ENCODE peak calls at places on chromosomes 13 and 19, in five cellular contexts. E is uterus, D is right cardiac atrium, N is neuronal stem cell, P is tibial nerve. U is an unnamed sample. For H3K4me1, the result is how much of the 10 kb centered on the place peaks cover.

GRCh38 chr19:35135389-35135909 is 590 bp upstream of the LGI4 start:
- DNase-seq in E (peak), D (peak), N (peak), P (peak), U (no peak)

GRCh38 chr19:3455960-3456601 is 24.2 kb downstream of the SMIM24 start:
- DNase-seq in E (no peak), D (no peak), N (no peak), P (no peak), U (no peak)

GRCh38 chr19:49512970-49513745 is 697 bp downstream of the FCGRT start:
- DNase-seq in E (peak), D (peak), N (peak), P (peak), U (no peak)

GRCh38 chr13:45222919-45223318 is 22.1 kb upstream of the KCTD4 start:
- DNase-seq in E (no peak), D (no peak), N (no peak), P (no peak), U (no peak)

GRCh38 chr19:53532362-53532761 is 5.6 kb upstream of the ZNF331 start:
- DNase-seq in E (no peak), D (no peak), N (no peak), P (no peak), U (no peak)

GRCh38 chr13:97018029-97018819 is 23.9 kb upstream of the OXGR1 start:
- DNase-seq in E (peak), D (no peak), N (no peak), P (peak), U (no peak)

GRCh38 chr13:113784645-113785024 is 25.6 kb downstream of the TMEM255B start:
- DNase-seq in E (no peak), D (no peak), N (no peak), P (no peak), U (no peak)

GRCh38 chr13:73535341-73535740 is 476.5 kb downstream of the KLF5 start:
- DNase-seq in E (no peak), D (no peak), N (no peak), P (no peak), U (no peak)

GRCh38 chr19:8224394-8225145 is 15.4 kb downstream of the CERS4 start:
- DNase-seq in E (no peak), D (peak), N (no peak), P (peak), U (no peak)

GRCh38 chr13:109668433-109669233 is 117.8 kb downstream of the IRS2 start:
- DNase-seq in E (no peak), D (no peak), N (no peak), P (no peak), U (no peak)

GRCh38 chr19:41085748-41086415 is 2.4 kb upstream of the CYP2A13 start:
- DNase-seq in E (no peak), D (no peak), N (no peak), P (no peak), U (no peak)

GRCh38 chr19:14006085-14006765 is at the start of gene RFX1:
- DNase-seq in E (peak), D (peak), N (peak), P (peak), U (peak)

GRCh38 chr19:5001547-5002131 is 32.7 kb downstream of the KDM4B start:
- DNase-seq in E (no peak), D (no peak), N (no peak), P (no peak), U (peak)

GRCh38 chr13:110637747-110638146 is 22.4 kb downstream of the NAXD start:
- DNase-seq in E (no peak), D (no peak), N (no peak), P (no peak), U (no peak)

GRCh38 chr19:2360876-2361232 is 789 bp downstream of the TMPRSS9 start:
- DNase-seq in E (no peak), D (no peak), N (no peak), P (no peak), U (no peak)

GRCh38 chr13:97364031-97364430 is 69.9 kb upstream of the RAP2A start:
- DNase-seq in E (no peak), D (no peak), N (no peak), P (no peak), U (no peak)

GRCh38 chr19:39351537-39352037 is 9.4 kb downstream of the SAMD4B start:
- DNase-seq in E (no peak), D (no peak), N (no peak), P (no peak), U (no peak)

GRCh38 chr13:113761136-113761535 is 2.1 kb downstream of the TMEM255B start:
- DNase-seq in E (no peak), D (no peak), N (no peak), P (no peak), U (no peak)

GRCh38 chr19:5313307-5313706 is 27.3 kb downstream of the PTPRS start:
- DNase-seq in E (no peak), D (no peak), N (no peak), P (no peak), U (no peak)

GRCh38 chr13:23810842-23811241 is 78.4 kb downstream of the MIPEP start:
- DNase-seq in E (no peak), D (no peak), N (no peak), P (no peak), U (no peak)

GRCh38 chr19:38266981-38267597 is 2.7 kb downstream of the SPINT2 start:
- DNase-seq in E (no peak), D (no peak), N (no peak), P (no peak), U (no peak)

GRCh38 chr13:98300956-98301641 is 124.0 kb upstream of the RNF113B start:
- DNase-seq in E (no peak), D (no peak), N (no peak), P (no peak), U (no peak)

GRCh38 chr19:35204799-35205732 is 23.5 kb downstream of the FAM187B start:
- DNase-seq in E (no peak), D (no peak), N (no peak), P (peak), U (no peak)

GRCh38 chr19:19591133-19591825 is 27.2 kb downstream of the PBX4 start:
- DNase-seq in E (no peak), D (no peak), N (no peak), P (peak), U (no peak)

GRCh38 chr19:49863935-49864320 is 3.4 kb downstream of the PNKP start:
- DNase-seq in E (no peak), D (peak), N (no peak), P (no peak), U (no peak)

GRCh38 chr13:113001251-113002140 is 32.5 kb downstream of the MCF2L start:
- DNase-seq in E (no peak), D (peak), N (peak), P (no peak), U (no peak)

GRCh38 chr13:114323349-114323748 is 9.0 kb downstream of the CHAMP1 start:
- DNase-seq in E (no peak), D (no peak), N (no peak), P (no peak), U (no peak)

GRCh38 chr19:29266001-29266400 is 53.0 kb upstream of the UQCRFS1 start:
- DNase-seq in E (no peak), D (no peak), N (no peak), P (no peak), U (no peak)

GRCh38 chr13:90414691-90415596 is 932.5 kb upstream of the MIR17HG start:
- DNase-seq in E (no peak), D (no peak), N (no peak), P (no peak), U (no peak)

GRCh38 chr19:50357178-50358100 is 8.0 kb downstream of the NAPSA start:
- DNase-seq in E (peak), D (peak), N (peak), P (peak), U (no peak)

GRCh38 chr13:106507560-106508274 is 27.7 kb downstream of the EFNB2 start:
- DNase-seq in E (no peak), D (no peak), N (no peak), P (no peak), U (no peak)

GRCh38 chr13:99864627-99864990 is 107.0 kb downstream of the ZIC5 start:
- DNase-seq in E (no peak), D (no peak), N (no peak), P (no peak), U (no peak)

GRCh38 chr13:32019612-32020233 is 11.9 kb upstream of the FRY start:
- DNase-seq in E (peak), D (no peak), N (peak), P (peak), U (peak)

GRCh38 chr19:3708207-3708931 is at the start of gene TJP3:
- DNase-seq in E (no peak), D (peak), N (no peak), P (no peak), U (no peak)

GRCh38 chr19:2302319-2303208 is 5.4 kb downstream of the LINGO3 start:
- DNase-seq in E (no peak), D (peak), N (peak), P (no peak), U (no peak)

GRCh38 chr19:46402725-46403124 is 10.6 kb downstream of the CCDC8 start:
- DNase-seq in E (no peak), D (peak), N (no peak), P (no peak), U (no peak)

GRCh38 chr19:17114414-17114831 is 38.8 kb downstream of the MYO9B start:
- DNase-seq in E (no peak), D (no peak), N (no peak), P (no peak), U (no peak)

GRCh38 chr19:52603558-52604207 is 33.6 kb downstream of the ZNF701 start:
- DNase-seq in E (no peak), D (no peak), N (no peak), P (no peak), U (no peak)

GRCh38 chr19:10976200-10976892 is 15.5 kb downstream of the SMARCA4 start:
- DNase-seq in E (no peak), D (no peak), N (no peak), P (no peak), U (no peak)

GRCh38 chr19:10977773-10978155 is 16.9 kb downstream of the SMARCA4 start:
- DNase-seq in E (no peak), D (no peak), N (no peak), P (no peak), U (no peak)

GRCh38 chr19:10971107-10971715 is 10.4 kb downstream of the SMARCA4 start:
- DNase-seq in E (no peak), D (no peak), N (no peak), P (no peak), U (no peak)

GRCh38 chr19:10979950-10980349 is 19.1 kb downstream of the SMARCA4 start:
- DNase-seq in E (no peak), D (no peak), N (no peak), P (no peak), U (no peak)

DNA sequence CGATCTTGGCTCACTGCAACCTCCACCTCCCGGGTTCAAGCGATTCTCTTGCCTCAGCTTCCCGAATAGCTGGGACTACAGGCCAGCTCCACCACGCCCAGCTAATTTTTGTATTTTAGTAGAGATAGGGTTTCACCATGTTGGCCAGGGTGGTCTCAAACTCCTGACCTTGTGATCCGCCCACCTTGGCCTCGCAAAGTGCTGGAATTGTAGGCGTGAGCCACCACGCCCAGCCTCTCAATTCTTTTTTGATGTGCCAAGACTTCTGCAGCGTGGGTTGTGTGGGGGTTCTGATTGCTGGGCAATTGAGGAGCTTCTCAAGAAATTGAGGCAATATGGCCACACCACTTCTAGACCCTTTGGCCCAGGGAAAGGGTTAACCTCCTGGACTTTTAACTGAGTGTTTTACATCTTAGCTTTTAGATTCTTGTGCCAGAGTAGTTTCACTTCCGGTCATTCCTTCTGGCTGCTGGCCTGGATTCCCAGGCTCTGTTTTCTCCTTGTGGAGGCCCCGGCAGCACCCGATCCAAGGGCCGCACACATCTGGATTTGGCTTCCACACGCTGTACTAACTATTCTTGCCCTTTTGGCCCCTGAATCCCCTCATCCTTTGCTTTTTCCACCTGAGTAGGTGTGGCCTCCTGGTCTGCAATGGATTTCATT is 14.7 kb downstream of the SMARCA4 start:
- DNase-seq in E (peak), D (peak), N (no peak), P (peak), U (no peak)
- H3K4me1 ChIP-seq in E (under half), D (under half), N (under half), P (under half), U (under half)

GRCh38 chr13:79404361-79404760 is 1.7 kb downstream of the RBM26 start:
- DNase-seq in E (no peak), D (no peak), N (no peak), P (no peak), U (no peak)

GRCh38 chr13:79402074-79402635 is 3.9 kb downstream of the RBM26 start:
- DNase-seq in E (no peak), D (no peak), N (no peak), P (no peak), U (no peak)

GRCh38 chr13:79403113-79403512 is 2.9 kb downstream of the RBM26 start:
- DNase-seq in E (no peak), D (no peak), N (no peak), P (no peak), U (no peak)

GRCh38 chr13:79401259-79402071 is 4.6 kb downstream of the RBM26 start:
- DNase-seq in E (no peak), D (no peak), N (no peak), P (no peak), U (no peak)

DNA sequence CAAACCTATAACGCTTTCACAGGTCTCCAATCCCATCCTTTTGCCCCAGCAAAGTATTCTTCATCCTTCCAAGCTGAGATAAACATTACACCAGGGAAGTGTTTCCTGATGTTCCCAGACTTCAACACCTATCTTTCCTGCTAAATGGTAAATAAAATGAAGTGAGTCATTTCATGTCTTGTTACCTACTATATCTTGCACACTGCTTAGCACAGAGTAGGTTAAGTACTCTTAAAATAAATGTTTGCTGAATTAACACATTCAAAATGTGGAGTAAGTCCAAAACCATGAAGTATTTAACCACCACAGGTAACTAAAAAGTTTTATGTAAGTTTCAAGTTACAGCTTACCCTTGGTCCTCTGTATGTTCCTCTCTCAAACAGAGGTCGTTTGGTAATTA is 3.4 kb downstream of the RBM26 start:
- DNase-seq in E (no peak), D (no peak), N (no peak), P (no peak), U (no peak)
- H3K4me1 ChIP-seq in E (under half), D (under half), N (under half), P (half or more), U (under half)

DNA sequence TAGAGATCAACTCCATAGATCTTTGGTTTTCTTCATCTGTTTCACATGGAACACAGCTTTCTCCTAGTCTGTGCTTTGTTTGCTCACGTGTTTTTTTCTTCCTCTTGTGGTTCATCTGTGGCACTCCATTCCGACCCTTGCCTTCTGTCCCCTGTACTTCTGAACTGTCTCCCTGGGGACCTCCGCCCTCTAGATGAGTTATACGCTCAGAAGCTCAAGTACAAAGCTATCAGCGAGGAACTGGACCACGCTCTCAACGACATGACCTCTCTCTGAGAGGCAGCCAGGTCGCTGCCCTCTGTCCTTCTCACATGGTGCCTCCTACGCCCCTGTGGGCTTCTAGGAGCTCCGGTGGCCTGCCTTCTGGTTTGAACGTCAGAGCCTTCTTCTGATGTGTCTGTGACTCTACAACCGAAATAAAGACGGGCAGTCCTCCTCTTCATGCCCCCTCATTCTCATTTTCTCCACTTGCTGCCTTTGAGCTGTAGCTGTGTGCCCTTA is 16.6 kb upstream of the RAB8A start:
- DNase-seq in E (peak), D (no peak), N (no peak), P (no peak), U (no peak)
- H3K4me1 ChIP-seq in E (under half), D (under half), N (under half), P (under half), U (under half)

GRCh38 chr13:20667857-20668256 is 35.6 kb upstream of the IL17D start:
- DNase-seq in E (no peak), D (no peak), N (no peak), P (no peak), U (no peak)

GRCh38 chr13:20673711-20674110 is 29.8 kb upstream of the IL17D start:
- DNase-seq in E (no peak), D (no peak), N (no peak), P (no peak), U (no peak)

GRCh38 chr13:20672772-20673171 is 30.7 kb upstream of the IL17D start:
- DNase-seq in E (no peak), D (no peak), N (no peak), P (no peak), U (no peak)

GRCh38 chr13:20669162-20669561 is 34.3 kb upstream of the IL17D start:
- DNase-seq in E (no peak), D (no peak), N (no peak), P (no peak), U (no peak)

DNA sequence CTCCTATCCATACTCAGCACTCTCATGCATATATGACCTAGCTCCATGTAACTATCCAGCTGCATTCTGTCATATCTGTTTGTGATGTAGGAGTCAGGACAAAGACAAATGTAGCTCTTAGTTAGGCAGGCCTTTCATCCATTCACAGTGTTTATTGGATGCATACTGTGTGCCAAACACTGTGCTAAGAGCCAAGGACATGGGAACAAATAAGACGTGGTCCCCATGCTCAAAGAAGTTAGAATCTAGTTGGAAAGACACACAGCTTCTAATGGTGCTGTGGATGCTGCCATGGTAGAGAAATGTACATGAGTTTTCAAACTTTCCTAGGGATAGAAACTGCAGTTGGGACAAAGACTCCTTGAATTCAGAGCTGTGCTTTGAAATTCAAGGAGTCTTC is 31.7 kb upstream of the IL17D start:
- DNase-seq in E (no peak), D (no peak), N (no peak), P (no peak), U (no peak)
- H3K4me1 ChIP-seq in E (under half), D (under half), N (under half), P (under half), U (under half)

DNA sequence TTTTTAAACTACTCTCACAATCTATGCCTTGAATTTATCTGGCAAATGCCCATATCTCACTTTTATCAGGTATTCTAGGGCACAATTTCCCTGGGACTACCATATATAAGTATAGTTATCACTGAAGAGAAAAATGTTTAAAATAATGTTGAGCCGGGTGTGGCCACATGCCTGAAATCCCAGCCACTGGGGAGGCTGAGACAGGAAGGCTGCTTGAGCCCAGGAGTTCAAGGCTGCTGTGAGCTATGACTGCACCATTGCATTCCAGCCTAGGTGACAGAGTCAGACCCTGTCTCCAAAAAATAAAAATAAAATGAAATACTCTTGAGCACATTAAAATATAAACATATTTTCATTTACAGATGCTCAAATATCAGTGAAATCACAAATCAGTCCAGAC is 4.1 kb downstream of the KATNAL1 start:
- DNase-seq in E (no peak), D (no peak), N (no peak), P (no peak), U (no peak)
- H3K4me1 ChIP-seq in E (under half), D (under half), N (under half), P (half or more), U (under half)

DNA sequence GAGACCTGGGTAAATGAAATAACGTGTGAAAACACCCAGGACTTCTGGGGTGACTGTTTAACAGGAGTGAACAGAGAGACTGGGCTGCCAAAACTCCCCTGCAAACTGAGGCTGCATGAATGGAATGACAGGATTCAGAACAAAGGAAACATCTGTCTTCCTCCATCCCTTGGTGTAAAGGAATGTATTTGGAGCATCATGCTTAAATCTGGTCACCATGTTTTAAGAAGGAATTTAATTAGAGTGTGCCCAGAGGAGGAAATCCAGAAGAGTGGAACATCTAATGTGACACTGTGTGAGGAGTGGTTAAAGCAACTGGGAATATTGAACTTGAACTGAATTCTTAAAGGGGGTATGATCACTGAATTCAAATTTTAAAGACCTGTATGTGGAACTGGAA is 437.2 kb downstream of the LIG4 start:
- DNase-seq in E (no peak), D (no peak), N (no peak), P (no peak), U (no peak)
- H3K4me1 ChIP-seq in E (under half), D (under half), N (under half), P (under half), U (under half)